ENCODE peak calls at places on chromosomes 4 and X, in ten cellular contexts. H is hepatocyte; X is mammary epithelial cell; M is IMR-90; W is AG04449; U is GM13976; K is prostate gland; T is psoas muscle; I is upper lobe of left lung; O is CD8-positive, alpha-beta T cell. Z is an unnamed sample.

GRCh38 chr4:124095596-124095995 is 616.9 kb downstream of the ANKRD50 start:
- DNase-seq in H (no peak), X (no peak), M (peak; percentile 18), W (no peak), U (no peak), K (no peak), T (no peak), I (no peak), O (no peak), Z (no peak)

GRCh38 chrX:154399527-154400368 is 1.6 kb downstream of the RPL10 start:
- DNase-seq in H (no peak), X (no peak), M (no peak), W (no peak), U (no peak), K (no peak), T (no peak), I (no peak), O (no peak), Z (no peak)

GRCh38 chrX:121389976-121390709 is 342.7 kb downstream of the GLUD2 start:
- DNase-seq in H (peak; percentile 24), X (peak; percentile 32), M (no peak), W (peak; percentile 2), U (no peak), K (no peak), T (no peak), I (no peak), O (no peak), Z (no peak)

GRCh38 chr4:38330321-38330720 is 333.7 kb upstream of the KLF3 start:
- DNase-seq in H (no peak), X (no peak), M (no peak), W (no peak), U (no peak), K (no peak), T (no peak), I (no peak), O (no peak), Z (no peak)

GRCh38 chr4:47929682-47930201 is 15.4 kb upstream of the NFXL1 start:
- DNase-seq in H (no peak), X (no peak), M (no peak), W (no peak), U (peak; percentile 18), K (no peak), T (no peak), I (no peak), O (no peak), Z (no peak)

GRCh38 chr4:127734976-127735375 is 4.8 kb downstream of the SLC25A31 start:
- DNase-seq in H (no peak), X (no peak), M (no peak), W (no peak), U (no peak), K (no peak), T (no peak), I (no peak), O (no peak), Z (no peak)

GRCh38 chr4:74408639-74409038 is 36.3 kb upstream of the AREG start:
- DNase-seq in H (no peak), X (peak; percentile 96), M (peak; percentile 59), W (no peak), U (no peak), K (no peak), T (no peak), I (no peak), O (no peak), Z (no peak)

GRCh38 chr4:2079006-2079405 is 19.9 kb downstream of the NAT8L start:
- DNase-seq in H (no peak), X (no peak), M (no peak), W (no peak), U (no peak), K (no peak), T (no peak), I (no peak), O (no peak), Z (no peak)

GRCh38 chr4:35228318-35228717 is 1016.0 kb downstream of the ARAP2 start:
- DNase-seq in H (no peak), X (no peak), M (no peak), W (no peak), U (no peak), K (no peak), T (no peak), I (no peak), O (no peak), Z (no peak)

GRCh38 chrX:32293962-32294708 is 917.2 kb downstream of the DMD start:
- DNase-seq in H (no peak), X (no peak), M (no peak), W (no peak), U (no peak), K (no peak), T (no peak), I (no peak), O (no peak), Z (no peak)
- TF ChIP-seq CTCF in H (no peak), X (no peak), M (no peak), W (no peak), U (no peak), K (no peak), T (no peak), I (no peak), O (no peak), Z (no peak)

GRCh38 chrX:131853440-131853839 is 169.7 kb upstream of the STK26 start:
- DNase-seq in H (no peak), X (no peak), M (no peak), W (no peak), U (no peak), K (no peak), T (no peak), I (no peak), O (no peak), Z (no peak)

DNA sequence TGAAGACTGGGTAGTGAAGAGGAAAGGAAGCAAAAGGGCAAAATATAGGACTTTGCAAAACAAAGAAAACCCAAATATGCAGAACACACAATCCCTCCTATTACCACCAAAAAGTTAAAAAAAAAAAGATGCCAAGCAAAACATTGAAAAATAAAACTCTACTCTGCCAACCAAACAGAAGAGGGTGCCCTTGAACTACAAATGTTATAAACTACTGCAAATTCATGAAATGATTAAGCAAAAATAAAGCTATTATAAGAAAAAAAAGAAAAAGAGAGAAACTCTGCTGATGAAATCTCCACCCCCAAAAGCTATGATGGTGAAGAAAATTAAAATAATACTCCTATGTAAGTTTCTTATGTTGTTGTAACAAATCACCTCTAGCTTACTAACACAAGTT is 168.5 kb upstream of the STK26 start:
- DNase-seq in H (no peak), X (no peak), M (no peak), W (no peak), U (no peak), K (no peak), T (no peak), I (no peak), O (no peak), Z (no peak)
- TF ChIP-seq CTCF in H (peak; percentile 47), X (peak; percentile 36), M (peak; percentile 6), W (no peak), U (no peak), K (no peak), T (no peak), I (no peak), O (no peak), Z (peak; percentile 25)

GRCh38 chr4:129218355-129218754 is 122.4 kb downstream of the C4orf33 start:
- DNase-seq in H (peak; percentile 22), X (no peak), M (no peak), W (no peak), U (no peak), K (no peak), T (no peak), I (no peak), O (no peak), Z (no peak)
- TF ChIP-seq CTCF in H (peak; percentile 49), X (no peak), M (no peak), W (no peak), U (no peak), K (no peak), T (peak; percentile 26), I (no peak), O (no peak), Z (no peak)

DNA sequence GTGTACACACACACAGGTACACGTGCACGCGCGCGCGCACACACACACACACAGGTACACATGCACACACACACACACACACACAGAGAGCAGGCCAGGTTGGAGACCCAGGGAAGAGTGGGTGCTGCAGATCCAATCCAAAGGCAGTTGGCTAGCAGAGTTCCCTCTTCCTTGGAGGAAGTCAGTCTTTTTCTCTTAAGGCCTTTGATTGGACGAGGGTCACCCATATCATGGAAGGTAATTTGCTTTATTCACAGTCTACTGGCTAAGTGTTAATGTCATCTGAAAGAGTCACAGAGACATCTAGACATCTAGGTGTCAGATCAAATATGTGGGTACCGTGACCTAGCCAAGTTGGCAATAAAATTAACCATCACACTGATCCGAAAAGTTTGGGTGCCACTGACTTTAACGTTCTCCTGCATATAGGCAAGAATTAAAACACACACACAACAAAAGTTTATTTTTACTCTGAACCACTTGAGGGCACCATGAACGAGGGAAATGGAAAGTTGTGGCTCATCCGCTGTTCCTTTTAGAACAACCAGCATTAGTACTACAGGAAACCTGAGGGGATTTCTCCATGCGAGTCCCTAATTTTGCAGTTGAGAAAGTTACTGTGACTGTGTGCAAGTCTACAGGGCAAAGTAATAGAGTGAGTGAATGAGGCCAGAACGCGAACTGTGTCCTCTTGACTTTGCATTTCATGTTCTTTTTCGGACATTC is 66.0 kb upstream of the STOX2 start:
- DNase-seq in H (peak; percentile 39), X (no peak), M (peak; percentile 15), W (no peak), U (no peak), K (no peak), T (no peak), I (peak; percentile 47), O (no peak), Z (no peak)
- TF ChIP-seq CTCF in H (peak; percentile 59), X (peak; percentile 32), M (peak; percentile 40), W (no peak), U (no peak), K (no peak), T (no peak), I (no peak), O (no peak), Z (no peak)

DNA sequence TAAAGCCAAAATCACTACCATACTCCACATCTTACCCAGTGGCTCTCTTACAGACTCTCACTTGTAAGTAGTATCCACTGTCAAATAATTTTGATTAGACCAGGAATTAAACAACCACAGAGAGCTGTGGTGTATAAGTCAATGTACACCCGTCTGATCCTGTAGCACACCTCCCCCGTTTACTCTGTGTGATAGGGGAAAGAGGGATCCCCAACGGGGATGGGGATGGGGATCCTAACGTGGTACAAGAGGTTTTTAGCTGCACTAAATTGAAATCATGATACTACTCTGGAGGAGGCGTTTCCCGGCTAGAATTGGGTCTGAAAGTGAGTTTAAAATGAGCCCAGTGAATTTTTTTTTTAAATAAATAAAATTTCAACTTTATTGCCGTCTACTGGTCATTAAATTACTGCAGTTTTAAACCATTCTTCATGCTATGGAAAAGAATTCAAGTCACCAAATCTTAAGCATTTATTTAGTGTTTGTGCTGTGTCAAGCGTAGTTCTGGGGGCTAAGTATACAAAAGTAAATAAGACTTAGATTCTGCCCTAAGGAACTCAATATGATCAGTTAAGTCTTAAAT is 76.6 kb downstream of the INTS12 start:
- DNase-seq in H (no peak), X (no peak), M (no peak), W (no peak), U (no peak), K (no peak), T (no peak), I (no peak), O (no peak), Z (no peak)
- TF ChIP-seq CTCF in H (no peak), X (no peak), M (no peak), W (no peak), U (no peak), K (no peak), T (no peak), I (no peak), O (no peak), Z (no peak)